ENCODE peak calls at places on chromosomes 13 and 19, in eight cellular contexts. J is transverse colon; C is GM12864; Y is endothelial cell of umbilical vein; N is glutamatergic neuron; F is activated CD8-positive, alpha-beta T cell treated with anti-CD3 and anti-CD28 coated beads for 36 hours; R is endothelial cell; Z is AG10803. L is an unnamed sample.

GRCh38 chr13:87684850-87685735 is 13.9 kb downstream of the SLITRK5 start:
- DNase-seq in R (no peak), Z (no peak), F (no peak), Y (no peak), N (no peak), C (no peak), J (no peak), L (no peak)

GRCh38 chr13:45393941-45394570 is 24.1 kb downstream of the SLC25A30 start:
- DNase-seq in Z (peak), F (peak), J (peak), Y (peak), R (peak), N (peak), C (no peak), L (peak)

GRCh38 chr19:49601482-49602038 is 10.6 kb downstream of the PRR12 start:
- DNase-seq in J (no peak), R (no peak), N (no peak), C (no peak), Z (no peak), Y (no peak), F (no peak), L (peak)

GRCh38 chr13:37616131-37616530 is 17.6 kb upstream of the POSTN start:
- DNase-seq in R (no peak), N (no peak), Y (no peak), J (no peak), C (no peak), Z (peak), F (no peak), L (no peak)

GRCh38 chr13:110445183-110445582 is 116.3 kb downstream of the RAB20 start:
- DNase-seq in F (no peak), N (no peak), R (no peak), Z (peak), J (no peak), Y (no peak), C (peak), L (peak)

GRCh38 chr13:94620286-94620896 is 18.7 kb downstream of the GPR180 start:
- DNase-seq in J (no peak), N (peak), Z (peak), R (peak), C (no peak), F (peak), Y (peak), L (peak)

GRCh38 chr13:48154671-48155070 is 59.8 kb upstream of the MED4 start:
- DNase-seq in C (no peak), N (no peak), Y (no peak), F (no peak), Z (no peak), J (no peak), R (no peak), L (no peak)

GRCh38 chr13:89514534-89515312 is 1832.8 kb upstream of the MIR17HG start:
- DNase-seq in J (no peak), R (no peak), Z (no peak), C (no peak), F (no peak), N (no peak), Y (peak), L (no peak)

GRCh38 chr19:49954933-49955332 is 6.0 kb downstream of the SIGLEC11 start:
- DNase-seq in Y (no peak), J (no peak), Z (no peak), R (no peak), N (no peak), C (no peak), F (no peak), L (no peak)

GRCh38 chr13:73738626-73739025 is 395.6 kb downstream of the KLF12 start:
- DNase-seq in J (no peak), N (no peak), Z (peak), C (no peak), R (no peak), Y (no peak), F (no peak), L (no peak)

GRCh38 chr13:33138441-33138840 is 122.2 kb downstream of the KL start:
- DNase-seq in Z (no peak), Y (no peak), F (no peak), N (no peak), C (no peak), J (no peak), R (no peak), L (no peak)

GRCh38 chr13:113852536-113853517 is 11.0 kb downstream of the GAS6 start:
- DNase-seq in Y (no peak), R (no peak), C (no peak), N (no peak), J (no peak), F (no peak), Z (no peak), L (no peak)

GRCh38 chr13:101903890-101904289 is 451.4 kb downstream of the ITGBL1 start:
- DNase-seq in C (no peak), Z (no peak), F (no peak), R (no peak), Y (no peak), J (no peak), N (no peak), L (no peak)

GRCh38 chr19:33402421-33403220 is 29.1 kb downstream of the CEBPG start:
- DNase-seq in N (peak), R (no peak), Z (no peak), Y (no peak), C (no peak), J (peak), F (no peak), L (no peak)

GRCh38 chr19:55391702-55392615 is 6.2 kb downstream of the RPL28 start:
- DNase-seq in J (no peak), Y (no peak), N (no peak), C (no peak), R (no peak), Z (peak), F (no peak), L (no peak)

GRCh38 chr13:105969761-105970160 is 565.7 kb downstream of the EFNB2 start:
- DNase-seq in Y (no peak), N (no peak), Z (peak), C (no peak), F (no peak), R (no peak), J (no peak), L (no peak)

GRCh38 chr13:48819889-48820288 is 155.8 kb upstream of the FNDC3A start:
- DNase-seq in Z (no peak), F (no peak), N (no peak), C (no peak), J (no peak), R (no peak), Y (no peak), L (no peak)

DNA sequence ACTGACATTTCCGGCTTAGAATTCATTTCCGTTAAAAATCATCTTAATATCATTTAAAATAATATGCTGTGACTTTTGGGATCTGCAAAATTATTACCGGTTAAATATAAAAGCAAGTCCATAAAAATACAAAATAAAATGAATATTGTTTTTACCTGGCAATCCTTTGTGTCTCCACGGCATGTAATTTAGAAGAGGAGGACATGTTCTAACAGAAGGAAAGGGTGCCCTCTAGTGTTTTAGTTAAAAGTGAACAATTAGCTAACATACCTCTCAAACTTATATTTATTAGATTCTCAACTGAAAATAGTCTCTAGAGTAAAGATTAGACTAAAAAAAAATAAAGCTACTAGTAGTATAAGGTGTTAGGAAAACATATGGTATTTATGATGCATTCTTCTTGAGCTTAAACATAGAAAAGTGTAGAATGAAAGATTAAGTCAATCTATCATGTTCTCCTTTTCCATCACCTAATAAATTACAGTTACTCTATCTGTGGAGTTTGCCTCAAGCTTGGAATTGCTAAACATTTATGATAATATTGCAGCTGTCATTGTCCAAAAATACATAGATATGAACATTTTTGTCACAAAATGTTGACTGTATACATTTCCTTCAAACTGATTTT is 676.7 kb upstream of the SPRY2 start:
- DNase-seq in Z (peak), F (no peak), R (no peak), Y (peak), C (no peak), N (no peak), J (no peak), L (peak)
- TF ChIP-seq CTCF in Z (peak), F (peak), R (peak), Y (peak), C (peak), N (peak), J (peak), L (no peak)

GRCh38 chr19:18438331-18439024 is 545 bp upstream of the ISYNA1 start:
- DNase-seq in F (no peak), C (no peak), N (peak), Y (peak), R (no peak), J (no peak), Z (no peak), L (no peak)

GRCh38 chr19:18440421-18440877 is 2.5 kb upstream of the ISYNA1 start:
- DNase-seq in C (no peak), N (peak), R (no peak), F (peak), Z (no peak), Y (no peak), J (no peak), L (no peak)

GRCh38 chr19:18439910-18440237 is 1.9 kb upstream of the ISYNA1 start:
- DNase-seq in J (no peak), F (no peak), R (no peak), Y (no peak), C (no peak), Z (no peak), N (no peak), L (no peak)

GRCh38 chr19:18437481-18438330 is at the start of gene ISYNA1:
- DNase-seq in J (peak), Y (peak), C (no peak), N (peak), R (peak), Z (no peak), F (peak), L (peak)

DNA sequence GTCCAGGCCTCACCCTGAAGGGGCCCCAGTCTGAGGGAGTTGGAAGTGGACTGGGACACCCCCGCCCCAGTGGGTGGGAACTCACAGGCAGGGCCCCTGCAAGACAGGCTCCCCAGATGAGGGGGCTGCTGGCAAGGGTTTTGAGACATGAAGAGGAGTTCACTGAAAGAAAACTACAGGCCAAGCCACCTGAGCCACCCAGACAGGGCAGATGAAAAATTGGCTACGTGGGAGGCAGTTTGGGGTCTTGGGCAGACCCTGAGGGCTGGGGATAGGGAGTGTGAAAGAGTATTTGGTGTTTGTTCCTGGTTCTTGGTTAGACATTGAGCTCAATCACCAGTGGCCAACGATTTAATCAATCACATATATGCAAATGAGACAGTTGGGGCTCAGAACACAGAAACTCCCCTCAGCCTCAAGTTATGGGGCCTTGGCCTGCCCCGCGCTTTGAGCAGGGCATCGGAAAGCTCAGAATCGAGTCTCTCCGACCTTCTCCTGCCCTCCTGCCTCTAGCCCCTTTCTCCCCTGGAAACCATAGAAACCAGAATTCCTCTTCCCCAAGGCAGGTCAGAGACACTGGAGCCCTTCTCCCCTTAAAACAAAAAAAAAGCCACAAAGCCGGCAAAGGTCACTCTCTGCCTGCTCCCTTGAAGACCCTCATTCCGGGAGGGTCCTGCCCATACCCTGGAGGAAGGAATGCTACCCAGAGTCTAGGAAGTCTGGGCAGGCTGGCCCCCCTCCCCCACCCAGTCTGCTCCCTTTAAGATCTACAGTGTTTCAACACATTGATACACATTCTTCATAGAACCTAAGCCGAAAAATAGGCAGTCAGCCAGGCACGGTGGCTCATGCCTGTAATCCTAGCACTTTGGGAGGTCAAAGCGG is 1.3 kb upstream of the ISYNA1 start:
- DNase-seq in C (no peak), F (no peak), J (no peak), Z (peak), Y (no peak), R (no peak), N (peak), L (no peak)
- TF ChIP-seq CTCF in C (no peak), F (no peak), J (no peak), Z (no peak), Y (no peak), R (no peak), N (no peak), L (no peak)

DNA sequence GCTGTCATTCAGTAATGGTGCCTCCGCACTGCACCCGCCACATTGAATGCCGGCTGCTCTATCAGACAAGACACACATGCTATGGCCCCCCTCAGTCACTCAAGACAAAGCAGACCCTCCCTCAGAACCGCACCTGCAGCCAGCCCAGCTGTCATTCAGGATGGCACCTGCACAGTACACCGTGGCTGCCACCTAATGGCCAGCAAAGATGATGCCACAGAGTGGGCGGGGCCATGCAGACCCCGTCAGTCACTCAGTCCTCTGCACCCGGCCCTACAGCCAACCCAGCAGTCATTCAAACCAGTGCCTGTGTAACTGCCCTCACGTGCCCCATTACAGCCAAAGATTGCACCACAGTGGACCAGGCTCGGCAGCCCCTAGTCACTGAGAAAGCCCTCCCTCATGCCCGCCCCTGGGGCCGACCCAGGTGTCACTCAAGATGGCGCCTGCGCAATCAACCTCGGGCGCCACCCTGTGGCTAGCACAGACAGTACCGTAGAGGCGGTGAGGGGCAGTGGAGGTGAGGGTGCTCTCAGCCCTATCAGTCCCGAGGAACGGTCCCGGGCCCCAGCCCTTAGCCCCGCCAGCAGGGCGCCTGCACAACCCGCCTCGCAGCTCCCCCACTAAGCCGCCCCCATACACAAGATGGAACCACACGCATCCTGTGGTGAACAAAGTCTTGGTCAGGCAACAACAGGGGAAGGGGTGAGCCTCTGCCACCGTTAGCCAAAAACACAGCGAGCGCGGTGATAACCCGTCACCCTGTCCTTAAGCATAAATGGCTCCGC is 2.4 kb downstream of the PEG3 start:
- DNase-seq in R (no peak), C (no peak), Y (no peak), F (peak), Z (no peak), J (peak), N (peak), L (no peak)
- TF ChIP-seq CTCF in R (no peak), C (no peak), Y (no peak), F (no peak), Z (no peak), J (no peak), N (peak), L (no peak)

GRCh38 chr19:42323852-42324654 is 1.4 kb upstream of the MEGF8 start:
- DNase-seq in N (peak), F (peak), R (no peak), Z (no peak), Y (no peak), J (peak), C (no peak), L (peak)
- TF ChIP-seq CTCF in N (no peak), F (no peak), R (no peak), Z (no peak), Y (no peak), J (no peak), C (no peak), L (no peak)

GRCh38 chr19:1490311-1491113 is at the start of gene PCSK4:
- DNase-seq in Z (peak), C (peak), N (peak), R (peak), J (peak), Y (peak), F (peak), L (peak)

GRCh38 chr19:1490020-1490310 is 185 bp downstream of the PCSK4 start:
- DNase-seq in N (no peak), Z (no peak), Y (no peak), R (no peak), F (no peak), C (no peak), J (no peak), L (no peak)

GRCh38 chr19:1492474-1493006 is 1.6 kb downstream of the REEP6 start:
- DNase-seq in Z (no peak), N (no peak), J (no peak), C (no peak), F (no peak), R (no peak), Y (no peak), L (no peak)

GRCh38 chr19:1491849-1492170 is 829 bp downstream of the REEP6 start:
- DNase-seq in N (no peak), J (no peak), F (no peak), Z (no peak), C (no peak), Y (no peak), R (no peak), L (no peak)

GRCh38 chr19:1491114-1491848 is at the start of gene REEP6:
- DNase-seq in F (no peak), N (no peak), C (no peak), R (no peak), Z (no peak), J (no peak), Y (no peak), L (no peak)
- TF ChIP-seq CTCF in F (no peak), N (no peak), C (no peak), R (no peak), Z (no peak), J (no peak), Y (no peak), L (no peak)

L was measured in GM20000.